ENCODE peak calls at places on chromosomes 3 and 15, in four cellular contexts. One of them, this sample, is unnamed.

GRCh38 chr3:193962986-193963683 is 172.8 kb upstream of the HES1 start:
- DNase-seq in AG09309: no peak
- DNase-seq in cardiac muscle cell: no peak
- DNase-seq in adrenal gland: no peak
- DNase-seq in this sample: no peak

GRCh38 chr3:25469609-25470008 is 41.5 kb downstream of the RARB start:
- DNase-seq in cardiac muscle cell: no peak
- DNase-seq in adrenal gland: no peak
- DNase-seq in AG09309: no peak
- DNase-seq in this sample: no peak

GRCh38 chr15:31225356-31225955 is 101.2 kb upstream of the KLF13 start:
- DNase-seq in AG09309: no peak
- DNase-seq in cardiac muscle cell: no peak
- DNase-seq in adrenal gland: no peak
- DNase-seq in this sample: no peak

GRCh38 chr3:99640214-99640851 is 1.9 kb downstream of the COL8A1 start:
- DNase-seq in AG09309: no peak
- DNase-seq in adrenal gland: no peak
- DNase-seq in cardiac muscle cell: no peak
- DNase-seq in this sample: no peak

GRCh38 chr15:62352817-62353216 is 187.7 kb upstream of the C2CD4B start:
- DNase-seq in adrenal gland: no peak
- DNase-seq in AG09309: no peak
- DNase-seq in cardiac muscle cell: no peak
- DNase-seq in this sample: no peak

GRCh38 chr3:101861978-101862421 is 12.7 kb downstream of the NFKBIZ start:
- DNase-seq in AG09309: no peak
- DNase-seq in adrenal gland: no peak
- DNase-seq in cardiac muscle cell: no peak
- DNase-seq in this sample: no peak

GRCh38 chr3:89405145-89405544 is 297.7 kb downstream of the EPHA3 start:
- DNase-seq in adrenal gland: no peak
- DNase-seq in AG09309: no peak
- DNase-seq in cardiac muscle cell: peak; percentile 1
- DNase-seq in this sample: no peak

GRCh38 chr15:42704492-42704926 is 32.4 kb downstream of the CDAN1 start:
- DNase-seq in cardiac muscle cell: peak; percentile 86
- DNase-seq in adrenal gland: peak; percentile 69
- DNase-seq in AG09309: peak; percentile 31
- DNase-seq in this sample: peak; percentile 21

GRCh38 chr15:76401285-76401684 is 64.7 kb downstream of the ISL2 start:
- DNase-seq in adrenal gland: no peak
- DNase-seq in AG09309: peak; percentile 14
- DNase-seq in cardiac muscle cell: peak; percentile 12
- DNase-seq in this sample: no peak

GRCh38 chr3:195932418-195933043 is 24.2 kb upstream of the TNK2 start:
- DNase-seq in adrenal gland: no peak
- DNase-seq in cardiac muscle cell: no peak
- DNase-seq in AG09309: no peak
- DNase-seq in this sample: no peak

GRCh38 chr3:132161608-132162007 is 126.8 kb upstream of the CPNE4 start:
- DNase-seq in AG09309: no peak
- DNase-seq in adrenal gland: no peak
- DNase-seq in cardiac muscle cell: no peak
- DNase-seq in this sample: no peak

GRCh38 chr3:141094851-141095545 is 43.9 kb downstream of the SPSB4 start:
- DNase-seq in adrenal gland: no peak
- DNase-seq in cardiac muscle cell: no peak
- DNase-seq in AG09309: no peak
- DNase-seq in this sample: no peak

GRCh38 chr15:50873935-50874353 is 34.5 kb upstream of the AP4E1 start:
- DNase-seq in AG09309: no peak
- DNase-seq in adrenal gland: no peak
- DNase-seq in cardiac muscle cell: no peak
- DNase-seq in this sample: no peak

GRCh38 chr3:175208316-175208715 is 349.2 kb downstream of the NAALADL2 start:
- DNase-seq in cardiac muscle cell: no peak
- DNase-seq in AG09309: no peak
- DNase-seq in adrenal gland: no peak
- DNase-seq in this sample: no peak

GRCh38 chr3:64464955-64465354 is 222.8 kb downstream of the ADAMTS9 start:
- DNase-seq in adrenal gland: no peak
- DNase-seq in cardiac muscle cell: no peak
- DNase-seq in AG09309: no peak
- DNase-seq in this sample: no peak

GRCh38 chr3:42505849-42506410 is 3.5 kb downstream of the VIPR1 start:
- DNase-seq in AG09309: no peak
- DNase-seq in adrenal gland: no peak
- DNase-seq in cardiac muscle cell: no peak
- DNase-seq in this sample: no peak

GRCh38 chr3:159319156-159319555 is 517.3 kb downstream of the MFSD1 start:
- DNase-seq in AG09309: no peak
- DNase-seq in cardiac muscle cell: no peak
- DNase-seq in adrenal gland: no peak
- DNase-seq in this sample: no peak

GRCh38 chr15:47300596-47300995 is 416.7 kb upstream of the SEMA6D start:
- DNase-seq in cardiac muscle cell: no peak
- DNase-seq in adrenal gland: no peak
- DNase-seq in AG09309: no peak
- DNase-seq in this sample: no peak

GRCh38 chr3:126522363-126522788 is 1.6 kb upstream of the CHST13 start:
- DNase-seq in adrenal gland: peak; percentile 54
- DNase-seq in cardiac muscle cell: peak; percentile 73
- DNase-seq in AG09309: no peak
- DNase-seq in this sample: peak; percentile 28

GRCh38 chr3:27271890-27272289 is 97.3 kb downstream of the NEK10 start:
- DNase-seq in cardiac muscle cell: no peak
- DNase-seq in adrenal gland: no peak
- DNase-seq in AG09309: no peak
- DNase-seq in this sample: no peak

GRCh38 chr15:41281236-41281635 is 50.2 kb downstream of the CHP1 start:
- DNase-seq in AG09309: peak; percentile 69
- DNase-seq in cardiac muscle cell: no peak
- DNase-seq in adrenal gland: peak; percentile 26
- DNase-seq in this sample: no peak

GRCh38 chr15:96585634-96586386 is 255.3 kb downstream of the NR2F2 start:
- DNase-seq in adrenal gland: no peak
- DNase-seq in cardiac muscle cell: no peak
- DNase-seq in AG09309: no peak
- DNase-seq in this sample: no peak

GRCh38 chr15:49044002-49044401 is 2.2 kb downstream of the SECISBP2L start:
- DNase-seq in adrenal gland: no peak
- DNase-seq in cardiac muscle cell: no peak
- DNase-seq in AG09309: no peak
- DNase-seq in this sample: no peak

GRCh38 chr3:116586285-116586944 is 123.2 kb upstream of the TUSC7 start:
- DNase-seq in AG09309: no peak
- DNase-seq in cardiac muscle cell: no peak
- DNase-seq in adrenal gland: no peak
- DNase-seq in this sample: no peak

GRCh38 chr3:78279066-78279465 is 1239.2 kb downstream of the ROBO2 start:
- DNase-seq in AG09309: no peak
- DNase-seq in cardiac muscle cell: no peak
- DNase-seq in adrenal gland: no peak
- DNase-seq in this sample: no peak

GRCh38 chr3:98027084-98027445 is 8.1 kb downstream of the GABRR3 start:
- DNase-seq in adrenal gland: no peak
- DNase-seq in cardiac muscle cell: no peak
- DNase-seq in AG09309: no peak
- DNase-seq in this sample: no peak

GRCh38 chr15:85044251-85044853 is 62.7 kb downstream of the PDE8A start:
- DNase-seq in adrenal gland: peak; percentile 66
- DNase-seq in cardiac muscle cell: peak; percentile 51
- DNase-seq in AG09309: peak; percentile 34
- DNase-seq in this sample: no peak

GRCh38 chr15:71230303-71230702 is 115.0 kb downstream of the THSD4 start:
- DNase-seq in adrenal gland: no peak
- DNase-seq in AG09309: no peak
- DNase-seq in cardiac muscle cell: no peak
- DNase-seq in this sample: no peak

GRCh38 chr15:42736793-42737528 is at the start of gene CDAN1:
- DNase-seq in AG09309: peak; percentile 8
- DNase-seq in cardiac muscle cell: peak; percentile 93
- DNase-seq in adrenal gland: peak; percentile 94
- DNase-seq in this sample: peak; percentile 92

DNA sequence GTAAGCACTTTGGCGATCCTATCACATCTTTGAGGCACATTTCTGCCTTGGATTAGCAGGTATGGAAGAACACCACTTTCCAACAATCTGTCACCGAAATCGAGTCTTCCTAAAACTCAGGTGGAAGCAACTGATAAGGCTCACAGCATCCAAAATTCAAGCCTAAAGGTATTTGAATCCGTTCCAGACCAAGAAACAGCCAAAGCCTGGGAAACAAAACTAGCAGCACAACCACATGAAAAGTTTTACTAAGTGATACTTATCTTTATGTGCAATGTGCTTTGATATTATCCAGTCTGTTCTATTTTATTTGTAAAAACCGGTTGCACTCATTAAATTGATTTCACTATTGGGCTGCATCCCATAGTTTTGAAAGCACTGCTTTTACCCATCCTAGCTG is 40.5 kb upstream of the FAM174B start:
- DNase-seq in adrenal gland: no peak
- DNase-seq in AG09309: no peak
- DNase-seq in cardiac muscle cell: no peak
- DNase-seq in this sample: no peak
- H3K4me3 ChIP-seq in adrenal gland: no peak overlapping the region
- H3K4me3 ChIP-seq in AG09309: no peak overlapping the region
- H3K4me3 ChIP-seq in cardiac muscle cell: no peak overlapping the region
- H3K4me3 ChIP-seq in this sample: no peak overlapping the region

GRCh38 chr15:52183562-52184173 is 7.5 kb downstream of the GNB5 start:
- DNase-seq in AG09309: no peak
- DNase-seq in cardiac muscle cell: peak; percentile 61
- DNase-seq in adrenal gland: no peak
- DNase-seq in this sample: no peak
- TF ChIP-seq CTCF in AG09309: peak; percentile 76
- TF ChIP-seq CTCF in cardiac muscle cell: peak; percentile 76
- TF ChIP-seq CTCF in adrenal gland: peak; percentile 29
- TF ChIP-seq CTCF in this sample: peak; percentile 83

DNA sequence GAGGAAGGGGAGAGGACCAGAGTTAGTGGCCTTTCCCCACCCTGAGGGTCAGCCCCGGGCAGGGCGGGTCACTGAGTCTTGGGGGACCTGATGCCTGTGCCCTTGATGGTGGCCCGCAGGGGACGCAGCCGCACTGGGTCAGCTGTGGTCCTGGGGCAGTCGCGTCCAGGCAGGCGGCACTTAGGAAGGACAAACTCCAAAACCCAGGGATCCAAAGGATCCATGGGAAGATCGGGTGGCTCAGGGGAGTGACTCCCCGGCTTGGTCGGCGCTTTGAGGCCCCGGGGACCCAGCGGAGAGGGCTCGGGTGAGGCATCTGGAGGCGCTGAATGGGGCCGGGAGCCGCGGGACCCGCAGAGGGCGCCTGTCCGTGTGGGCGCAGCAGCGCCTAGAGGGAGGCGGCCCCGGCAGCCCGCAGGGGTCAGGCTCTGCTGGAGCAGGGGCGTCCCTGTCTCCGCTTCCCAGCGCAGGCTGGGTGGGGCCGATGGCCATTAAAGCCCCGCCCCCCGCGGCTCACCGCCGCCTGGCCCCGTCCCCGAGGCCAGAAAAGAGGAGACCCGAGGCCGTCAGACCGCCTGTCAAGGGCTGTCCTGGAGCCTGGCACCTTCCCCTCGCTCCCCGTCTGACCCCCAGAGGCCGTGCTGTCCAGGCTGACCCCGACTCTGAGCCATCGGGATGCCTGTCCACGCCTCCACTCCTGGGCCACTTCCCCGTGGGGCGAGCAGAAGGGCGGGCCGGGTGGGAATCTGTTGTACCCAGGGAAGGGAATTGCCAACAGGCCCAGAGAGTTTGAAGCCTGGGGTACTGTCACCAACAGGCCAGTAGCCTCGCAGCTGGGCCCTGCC is 17.4 kb downstream of the CIDEC start:
- DNase-seq in cardiac muscle cell: peak; percentile 82
- DNase-seq in adrenal gland: peak; percentile 46
- DNase-seq in AG09309: no peak
- DNase-seq in this sample: no peak
- H3K4me3 ChIP-seq in cardiac muscle cell: no peak overlapping the region
- H3K4me3 ChIP-seq in adrenal gland: no peak overlapping the region
- H3K4me3 ChIP-seq in AG09309: no peak overlapping the region
- H3K4me3 ChIP-seq in this sample: no peak overlapping the region

DNA sequence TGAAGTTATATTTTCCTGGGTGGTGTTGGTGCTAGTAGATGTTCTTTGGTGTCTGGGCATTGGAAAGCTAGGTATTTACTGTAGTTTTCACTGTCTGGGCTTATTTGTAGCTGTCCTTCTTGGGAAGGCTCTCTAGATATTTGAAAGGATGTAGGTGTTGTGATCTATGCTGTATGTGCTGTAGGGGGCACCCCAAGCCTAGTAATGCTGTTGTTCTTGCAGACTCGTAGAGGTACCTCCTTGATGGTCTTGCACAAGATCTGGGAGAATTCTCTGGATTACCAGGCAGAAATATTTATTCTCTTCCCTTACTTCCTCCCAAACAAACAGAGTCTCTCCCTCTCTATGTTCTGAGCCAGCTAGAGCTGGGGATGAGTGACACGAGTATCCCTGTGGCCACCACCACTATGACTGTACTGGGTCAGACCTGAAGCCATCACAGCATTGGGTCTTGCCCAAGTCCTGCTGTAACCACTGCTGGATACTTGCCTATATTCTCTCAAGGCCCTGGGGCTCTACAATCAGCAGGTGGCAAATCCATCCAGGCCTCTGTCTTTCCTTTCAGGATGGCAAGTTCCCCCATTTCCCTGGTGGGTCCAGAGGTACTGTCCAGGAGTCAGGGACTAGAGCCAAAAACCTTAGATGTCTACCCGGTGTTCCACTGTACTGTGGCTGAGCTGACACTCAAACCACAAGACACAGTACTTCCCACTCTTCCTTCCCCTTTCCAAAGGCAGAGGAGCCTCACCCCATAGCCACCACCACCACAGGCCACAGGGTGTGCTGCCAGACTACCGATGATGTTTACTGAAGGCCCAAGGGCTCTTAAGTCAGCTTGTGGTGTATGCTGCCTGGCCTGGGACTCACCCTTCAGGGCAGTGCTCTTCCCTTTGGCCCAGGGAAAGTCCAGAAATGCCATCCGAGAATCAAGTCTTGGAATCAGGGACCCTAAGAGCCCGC is 195.2 kb upstream of the DPPA4 start:
- DNase-seq in adrenal gland: peak; percentile 43
- DNase-seq in AG09309: peak; percentile 11
- DNase-seq in cardiac muscle cell: peak; percentile 61
- DNase-seq in this sample: no peak
- TF ChIP-seq CTCF in adrenal gland: no peak
- TF ChIP-seq CTCF in AG09309: peak; percentile 26
- TF ChIP-seq CTCF in cardiac muscle cell: peak; percentile 55
- TF ChIP-seq CTCF in this sample: peak; percentile 11

This sample was measured in GM06990.